ENCODE peak calls at places on chromosomes 11 and 22, in ten cellular contexts. M is heart right ventricle; B is WERI-Rb-1; I is CD4-positive, CD25-positive, alpha-beta regulatory T cell; N is SJSA1; D is uterus; Q is OCI-LY7; J is endothelial cell of umbilical vein; U is right cardiac atrium; R is Caco-2. E is an unnamed sample. For H3K9me3, the result is how much of the 10 kb centered on the place peaks cover.

GRCh38 chr22:37739000-37739399 is 42.2 kb downstream of the TRIOBP start:
- DNase-seq in M (peak), B (no peak), I (no peak), N (no peak), D (peak), Q (no peak), J (no peak), U (peak), R (no peak), E (no peak)

GRCh38 chr11:17391493-17392355 is 3.3 kb upstream of the KCNJ11 start:
- DNase-seq in M (no peak), B (no peak), I (no peak), N (no peak), D (no peak), Q (peak), J (no peak), U (no peak), R (no peak), E (no peak)

GRCh38 chr11:117901601-117902000 is 25.1 kb upstream of the FXYD6 start:
- DNase-seq in M (no peak), B (no peak), I (no peak), N (no peak), D (peak), Q (no peak), J (no peak), U (no peak), R (peak), E (no peak)

GRCh38 chr22:31561238-31561887 is 65.0 kb downstream of the SFI1 start:
- DNase-seq in M (peak), B (peak), I (peak), N (peak), D (peak), Q (peak), J (peak), U (peak), R (peak), E (peak)

GRCh38 chr11:134404485-134405341 is 7.3 kb downstream of the B3GAT1 start:
- DNase-seq in M (no peak), B (no peak), I (no peak), N (no peak), D (no peak), Q (no peak), J (no peak), U (no peak), R (no peak), E (peak)

GRCh38 chr11:86795962-86796361 is 4.4 kb upstream of the PRSS23 start:
- DNase-seq in M (no peak), B (no peak), I (no peak), N (no peak), D (no peak), Q (no peak), J (peak), U (no peak), R (peak), E (no peak)

GRCh38 chr11:63851354-63851753 is 12.4 kb downstream of the MARK2 start:
- DNase-seq in M (no peak), B (no peak), I (no peak), N (no peak), D (no peak), Q (no peak), J (no peak), U (no peak), R (no peak), E (no peak)

GRCh38 chr11:101974771-101975170 is 58.4 kb upstream of the ANGPTL5 start:
- DNase-seq in M (no peak), B (no peak), I (no peak), N (no peak), D (no peak), Q (no peak), J (no peak), U (no peak), R (no peak), E (no peak)

GRCh38 chr11:104905271-104905670 is 7.0 kb upstream of the CASP12 start:
- DNase-seq in M (no peak), B (peak), I (no peak), N (no peak), D (no peak), Q (no peak), J (peak), U (no peak), R (no peak), E (no peak)

GRCh38 chr22:19179472-19180048 is 1.0 kb upstream of the SLC25A1 start:
- DNase-seq in M (peak), B (peak), I (no peak), N (no peak), D (peak), Q (peak), J (peak), U (peak), R (peak), E (peak)

GRCh38 chr11:67371549-67372231 is 1.7 kb downstream of the CLCF1 start:
- DNase-seq in M (no peak), B (peak), I (peak), N (peak), D (peak), Q (peak), J (no peak), U (no peak), R (peak), E (no peak)

GRCh38 chr11:58609723-58610122 is 12.7 kb upstream of the CNTF start:
- DNase-seq in M (no peak), B (no peak), I (no peak), N (no peak), D (no peak), Q (no peak), J (no peak), U (no peak), R (no peak), E (no peak)

GRCh38 chr11:116948375-116948774 is 111.0 kb upstream of the APOA1 start:
- DNase-seq in M (no peak), B (no peak), I (no peak), N (peak), D (no peak), Q (no peak), J (no peak), U (no peak), R (no peak), E (no peak)

DNA sequence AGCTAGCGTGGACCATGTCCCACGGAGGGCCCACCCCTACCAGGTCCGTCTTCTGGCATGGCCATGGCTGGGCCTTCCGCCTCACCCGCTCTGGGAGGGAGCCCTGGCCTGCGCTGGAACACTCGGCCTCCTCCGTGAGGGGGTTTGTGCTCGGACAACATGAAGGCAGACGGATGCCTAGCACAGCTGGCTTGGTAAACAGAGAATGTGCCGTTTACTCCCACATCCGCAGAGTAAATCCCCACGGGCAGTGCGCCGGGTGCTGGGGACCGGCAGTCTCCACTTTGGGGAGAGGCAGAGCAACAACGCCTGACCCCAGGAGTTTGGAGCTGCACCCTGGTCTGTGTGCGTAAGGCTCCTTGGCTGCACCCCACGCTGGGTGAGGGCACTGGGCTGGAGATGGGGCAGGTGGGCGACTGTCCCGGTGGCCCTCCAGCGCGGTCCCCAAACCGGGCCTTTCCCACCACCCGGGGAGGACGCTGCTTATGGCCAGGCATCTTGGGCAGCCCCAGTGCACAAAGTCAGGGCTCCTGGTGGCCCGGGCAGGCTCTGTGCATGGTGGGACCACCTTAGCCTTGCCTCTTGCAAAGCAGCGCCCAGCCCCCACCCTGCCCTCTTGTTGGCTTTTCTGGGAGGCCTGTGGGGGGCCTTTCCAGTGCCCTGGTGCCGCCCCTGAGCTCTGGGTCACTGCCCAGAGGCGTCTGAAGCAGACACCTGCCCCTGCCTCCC is 30.7 kb upstream of the MUC5AC start:
- DNase-seq in M (no peak), B (no peak), I (no peak), N (no peak), D (no peak), Q (no peak), J (no peak), U (no peak), R (no peak), E (no peak)
- H3K9me3 ChIP-seq in M (under half), B (under half), I (under half), N (under half), D (under half), Q (under half), J (under half), U (under half), R (under half), E (under half)

GRCh38 chr11:94134651-94135512 is 6.2 kb downstream of the PANX1 start:
- DNase-seq in M (peak), B (no peak), I (no peak), N (peak), D (peak), Q (no peak), J (peak), U (peak), R (no peak), E (no peak)
- H3K4me3 ChIP-seq in M (no peak), B (no peak), I (no peak), N (no peak), D (no peak), Q (no peak), J (peak), U (no peak), R (no peak), E (no peak)

DNA sequence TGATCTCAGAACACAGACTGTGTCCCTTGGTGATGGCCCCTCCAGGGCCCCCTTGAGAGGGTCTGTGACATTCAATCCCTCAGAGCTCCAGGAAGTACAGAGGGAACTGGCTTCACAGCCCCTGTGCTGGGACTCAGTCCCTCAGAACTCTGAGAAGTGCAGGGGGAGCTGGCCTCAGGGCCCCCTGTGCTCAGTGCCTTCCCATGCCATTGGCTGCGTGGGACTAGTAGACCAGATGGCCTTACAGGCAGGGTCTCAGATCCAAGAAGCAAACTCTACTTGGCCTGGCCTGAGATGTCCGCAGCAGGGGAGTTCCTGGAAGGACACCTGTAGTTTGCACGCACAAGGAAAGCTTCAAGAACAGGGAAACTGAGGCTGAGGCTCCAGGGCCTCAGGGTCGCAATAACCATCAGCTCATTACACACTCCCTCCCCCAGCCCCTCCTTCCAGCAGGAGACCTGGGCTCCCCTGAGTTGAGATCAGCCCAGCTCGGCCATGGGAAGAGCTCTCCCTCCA is 138.4 kb downstream of the BRD1 start:
- DNase-seq in M (no peak), B (no peak), I (no peak), N (no peak), D (no peak), Q (no peak), J (no peak), U (no peak), R (no peak), E (no peak)
- H3K9me3 ChIP-seq in M (under half), B (under half), I (under half), N (under half), D (under half), Q (under half), J (under half), U (under half), R (under half), E (under half)

GRCh38 chr11:704799-705645 is 1.0 kb upstream of the EPS8L2 start:
- DNase-seq in M (no peak), B (no peak), I (no peak), N (no peak), D (no peak), Q (no peak), J (no peak), U (no peak), R (no peak), E (peak)
- H3K4me3 ChIP-seq in M (peak), B (no peak), I (no peak), N (no peak), D (peak), Q (no peak), J (no peak), U (no peak), R (peak), E (peak)

DNA sequence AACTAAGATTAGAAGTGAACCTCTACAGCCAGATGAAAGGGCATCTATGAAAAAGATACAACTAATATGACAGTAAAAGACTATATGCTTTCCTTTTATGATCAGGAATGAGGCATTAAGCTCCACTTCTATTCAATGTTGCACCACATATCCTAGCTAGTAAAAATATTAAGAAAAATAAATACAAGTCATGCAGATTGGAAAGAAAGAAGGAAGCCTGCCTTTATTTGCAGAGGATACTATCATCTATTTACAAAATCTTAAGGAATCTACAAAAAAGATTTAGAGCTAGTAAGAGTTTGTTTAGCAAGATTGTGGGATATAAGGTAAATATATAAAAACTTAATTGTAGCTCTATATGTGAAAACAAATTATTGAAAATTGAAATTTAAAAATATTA is 308.8 kb downstream of the DYNC2H1 start:
- DNase-seq in M (no peak), B (no peak), I (no peak), N (no peak), D (no peak), Q (no peak), J (no peak), U (no peak), R (no peak), E (no peak)
- H3K9me3 ChIP-seq in M (under half), B (under half), I (under half), N (under half), D (under half), Q (under half), J (under half), U (under half), R (under half), E (under half)

GRCh38 chr11:61697093-61697492 is 16.9 kb downstream of the DAGLA start:
- DNase-seq in M (no peak), B (no peak), I (no peak), N (no peak), D (no peak), Q (no peak), J (no peak), U (no peak), R (peak), E (no peak)

GRCh38 chr11:61697764-61698163 is 17.6 kb downstream of the DAGLA start:
- DNase-seq in M (no peak), B (no peak), I (no peak), N (no peak), D (no peak), Q (no peak), J (no peak), U (no peak), R (no peak), E (no peak)

GRCh38 chr11:61695917-61696316 is 15.7 kb downstream of the DAGLA start:
- DNase-seq in M (peak), B (no peak), I (peak), N (peak), D (peak), Q (no peak), J (peak), U (peak), R (no peak), E (peak)

GRCh38 chr11:61694971-61695706 is 14.9 kb downstream of the DAGLA start:
- DNase-seq in M (peak), B (peak), I (no peak), N (no peak), D (peak), Q (no peak), J (no peak), U (peak), R (peak), E (no peak)

DNA sequence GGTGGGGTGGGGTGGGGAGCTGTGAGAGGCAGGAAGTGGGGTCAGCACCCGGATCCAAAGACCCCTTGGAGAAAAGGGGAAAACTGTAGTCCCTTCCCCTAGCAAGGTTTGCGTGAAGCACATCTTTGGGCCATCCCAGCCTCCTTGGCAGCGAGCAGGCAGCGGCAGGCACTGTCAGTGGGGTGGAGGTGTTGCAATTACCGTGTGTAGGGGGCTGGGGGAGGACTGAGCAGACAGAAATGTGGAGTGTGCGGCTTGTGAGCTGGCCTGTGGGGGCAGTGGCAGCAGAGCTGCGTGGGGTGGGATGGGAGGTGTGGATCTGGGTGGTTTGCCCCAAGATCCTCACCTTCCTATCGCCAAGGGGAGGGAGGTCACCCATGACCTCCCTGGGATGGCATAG is 16.4 kb downstream of the DAGLA start:
- DNase-seq in M (no peak), B (no peak), I (no peak), N (no peak), D (peak), Q (no peak), J (no peak), U (no peak), R (no peak), E (no peak)
- H3K4me3 ChIP-seq in M (no peak), B (no peak), I (no peak), N (no peak), D (no peak), Q (no peak), J (no peak), U (no peak), R (no peak), E (no peak)

DNA sequence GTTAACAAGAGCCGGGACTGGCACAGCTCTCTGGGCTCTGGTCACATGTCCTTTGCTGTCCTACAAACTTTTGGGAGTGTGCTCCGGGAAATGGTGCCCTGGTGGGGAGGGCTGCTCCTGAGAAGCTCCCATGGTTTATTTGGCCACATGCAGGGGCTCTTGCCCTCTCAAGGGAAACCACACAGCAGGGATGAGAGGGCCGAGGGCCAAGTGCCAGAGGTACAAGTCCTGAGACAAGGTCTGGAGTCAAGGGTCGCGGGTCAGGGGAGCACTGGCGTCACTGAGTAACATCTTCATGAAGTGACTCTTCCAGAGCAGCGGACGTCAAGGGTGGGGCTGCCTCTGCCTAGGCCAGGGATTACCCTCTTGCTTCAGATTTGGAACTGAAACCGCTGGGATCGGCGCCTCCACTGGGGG is 1160.6 kb downstream of the TBC1D22A start:
- DNase-seq in M (no peak), B (no peak), I (no peak), N (no peak), D (no peak), Q (no peak), J (no peak), U (no peak), R (no peak), E (no peak)
- H3K9me3 ChIP-seq in M (under half), B (under half), I (under half), N (under half), D (under half), Q (under half), J (under half), U (under half), R (under half), E (under half)

GRCh38 chr11:7021318-7021717 is 1.0 kb downstream of the NLRP14 start:
- DNase-seq in M (no peak), B (no peak), I (no peak), N (no peak), D (no peak), Q (no peak), J (no peak), U (no peak), R (no peak), E (no peak)
- H3K4me3 ChIP-seq in M (no peak), B (no peak), I (no peak), N (no peak), D (no peak), Q (no peak), J (no peak), U (no peak), R (no peak), E (peak)

DNA sequence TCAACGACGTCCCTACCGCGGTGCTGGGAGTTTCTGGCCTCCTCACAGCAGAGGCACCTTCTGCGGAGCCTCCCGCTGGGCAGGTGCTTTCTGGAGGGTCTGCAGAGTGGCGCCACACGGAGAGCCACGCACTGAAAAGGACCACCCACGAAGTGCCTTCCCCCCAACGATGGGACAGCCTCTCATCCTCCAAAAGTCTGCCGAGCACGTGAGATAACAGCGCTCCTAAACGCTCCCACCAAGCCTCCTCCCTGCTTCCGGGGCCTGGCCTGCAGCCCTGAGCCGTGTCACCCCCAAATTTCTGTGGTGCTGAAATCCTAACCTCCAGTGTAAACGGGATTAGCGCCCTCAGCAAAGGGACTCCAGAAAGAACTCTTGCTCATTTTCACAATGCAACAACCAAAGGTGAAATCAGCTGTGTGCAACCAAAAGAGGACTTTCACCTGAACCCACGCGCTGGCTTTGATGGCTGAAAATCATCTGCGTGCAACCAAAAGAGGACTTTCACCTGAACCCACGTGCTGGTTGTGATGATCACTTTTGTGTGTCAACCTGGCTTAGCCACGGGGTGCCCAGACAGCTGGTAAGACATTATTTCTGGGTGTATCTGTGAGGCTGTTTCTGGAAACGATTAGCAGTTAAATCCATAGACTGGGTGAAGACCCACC is 924.6 kb downstream of the BRD1 start:
- DNase-seq in M (no peak), B (no peak), I (no peak), N (no peak), D (no peak), Q (no peak), J (no peak), U (no peak), R (no peak), E (peak)
- H3K9me3 ChIP-seq in M (under half), B (under half), I (under half), N (under half), D (under half), Q (under half), J (under half), U (under half), R (under half), E (under half)